ENCODE peak calls at places on chromosomes 7 and 10, in six cellular contexts. H is HepG2, I is GM12878, R is SK-N-SH, P is H1, F is GM12892. G is an unnamed sample.

GRCh38 chr7:6653101-6653995 is 16.2 kb downstream of the ZNF316 start:
- DNase-seq in F (peak), I (no peak), R (peak), H (no peak), P (no peak), G (peak)

GRCh38 chr7:51731086-51731485 is 414.5 kb upstream of the COBL start:
- DNase-seq in I (no peak), F (no peak), H (no peak), P (peak), R (no peak), G (no peak)

GRCh38 chr7:116732788-116733709 is 61.1 kb downstream of the MET start:
- DNase-seq in H (peak), P (no peak), F (no peak), R (no peak), I (no peak), G (no peak)

GRCh38 chr7:100691676-100692577 is 2.1 kb downstream of the GIGYF1 start:
- DNase-seq in F (peak), H (peak), P (peak), I (no peak), R (peak), G (peak)

GRCh38 chr10:48501226-48501625 is 103.6 kb downstream of the ARHGAP22 start:
- DNase-seq in H (no peak), R (no peak), I (no peak), F (no peak), P (no peak), G (no peak)

GRCh38 chr10:114327537-114328277 is 76.6 kb downstream of the AFAP1L2 start:
- DNase-seq in P (no peak), H (no peak), R (no peak), F (no peak), I (no peak), G (no peak)

GRCh38 chr10:20593649-20594048 is 303.5 kb downstream of the NEBL start:
- DNase-seq in R (no peak), P (no peak), F (no peak), H (no peak), I (no peak), G (no peak)

GRCh38 chr10:130206216-130206737 is 70.1 kb downstream of the GLRX3 start:
- DNase-seq in P (no peak), F (no peak), H (no peak), R (no peak), I (no peak), G (no peak)

GRCh38 chr10:120559800-120560199 is 102.8 kb downstream of the PLPP4 start:
- DNase-seq in P (no peak), R (no peak), I (no peak), H (no peak), F (no peak), G (no peak)

GRCh38 chr7:92177362-92177761 is 1.6 kb downstream of the LRRD1 start:
- DNase-seq in H (no peak), R (no peak), P (no peak), F (no peak), I (no peak), G (no peak)

GRCh38 chr10:27426948-27427467 is 77.1 kb upstream of the RAB18 start:
- DNase-seq in R (no peak), F (no peak), H (no peak), I (no peak), P (no peak), G (no peak)
- TF ChIP-seq TAF1 in R (no peak), F (no peak), H (no peak), I (no peak), P (no peak), G (no peak)

GRCh38 chr10:416091-416515 is 273.4 kb downstream of the DIP2C start:
- DNase-seq in H (peak), F (no peak), R (no peak), P (no peak), I (no peak), G (no peak)
- TF ChIP-seq TAF1 in H (no peak), F (no peak), R (no peak), P (no peak), I (no peak), G (no peak)

DNA sequence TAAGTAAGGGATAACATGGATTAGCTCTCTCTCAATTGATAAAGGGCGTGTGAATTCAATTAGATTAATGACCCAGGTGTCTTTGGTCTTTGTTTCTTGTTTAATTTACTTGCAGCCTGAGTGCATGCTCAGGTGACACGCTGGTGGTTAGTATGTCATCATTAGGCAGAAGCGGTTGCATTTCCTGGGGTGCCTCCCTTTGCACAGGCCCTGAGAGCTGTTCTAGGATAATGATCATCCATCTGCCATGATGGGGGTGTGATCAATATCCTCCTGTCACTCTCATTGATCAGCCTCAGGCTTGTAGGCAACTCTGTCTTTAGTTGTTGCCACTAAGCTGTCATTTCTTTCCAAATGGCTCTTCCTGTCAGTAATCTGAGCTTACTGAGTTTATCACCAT is 99.6 kb upstream of the NPS start:
- DNase-seq in H (no peak), P (no peak), F (no peak), I (no peak), R (no peak), G (no peak)
- TF ChIP-seq TAF1 in H (no peak), P (no peak), F (no peak), I (no peak), R (no peak), G (no peak)

GRCh38 chr7:1246170-1246870 is 13.6 kb downstream of the UNCX start:
- DNase-seq in R (no peak), H (no peak), I (no peak), P (no peak), F (no peak), G (no peak)
- TF ChIP-seq TAF1 in R (no peak), H (no peak), I (no peak), P (no peak), F (no peak), G (no peak)